ENCODE peak calls at places on chromosomes 4 and X, in five cellular contexts. D is suprapubic skin, T is brain microvascular endothelial cell, E is epithelial cell of esophagus, O is lung. Q is an unnamed sample.

GRCh38 chr4:162461952-162462351 is 298.2 kb upstream of the FSTL5 start:
- DNase-seq in D (no peak), T (no peak), E (peak; percentile 22), O (no peak), Q (no peak)

GRCh38 chr4:2931765-2932560 is 31.2 kb downstream of the NOP14 start:
- DNase-seq in D (peak; percentile 74), T (no peak), E (no peak), O (peak; percentile 67), Q (no peak)

GRCh38 chr4:67048530-67048929 is 496.8 kb downstream of the CENPC start:
- DNase-seq in D (no peak), T (no peak), E (peak; percentile 9), O (no peak), Q (no peak)

GRCh38 chr4:4855293-4856070 is 4.0 kb upstream of the MSX1 start:
- DNase-seq in D (no peak), T (no peak), E (no peak), O (no peak), Q (no peak)

GRCh38 chr4:61740950-61741638 is 541.0 kb downstream of the ADGRL3 start:
- DNase-seq in D (no peak), T (no peak), E (no peak), O (no peak), Q (no peak)

GRCh38 chr4:40909363-40909876 is 159.7 kb downstream of the NSUN7 start:
- DNase-seq in D (no peak), T (peak; percentile 72), E (peak; percentile 91), O (no peak), Q (peak; percentile 38)

GRCh38 chr4:19492611-19493010 is 759.1 kb upstream of the SLIT2 start:
- DNase-seq in D (no peak), T (no peak), E (peak; percentile 4), O (no peak), Q (no peak)

GRCh38 chrX:141220342-141221008 is 21.8 kb downstream of the SPANXC start:
- DNase-seq in D (no peak), T (peak; percentile 24), E (peak; percentile 66), O (no peak), Q (peak; percentile 14)

GRCh38 chr4:37023504-37023903 is 221.0 kb upstream of the NWD2 start:
- DNase-seq in D (no peak), T (no peak), E (no peak), O (no peak), Q (no peak)

GRCh38 chrX:9851890-9852289 is 65.7 kb downstream of the SHROOM2 start:
- DNase-seq in D (no peak), T (no peak), E (no peak), O (no peak), Q (no peak)

GRCh38 chr4:152937535-152938236 is 1.6 kb downstream of the FHDC1 start:
- DNase-seq in D (no peak), T (no peak), E (peak; percentile 63), O (no peak), Q (no peak)

GRCh38 chr4:107825072-107825789 is 499 bp downstream of the SGMS2 start:
- DNase-seq in D (peak; percentile 79), T (peak; percentile 29), E (peak; percentile 74), O (peak; percentile 69), Q (no peak)

GRCh38 chr4:6932475-6932874 is 22.8 kb downstream of the TBC1D14 start:
- DNase-seq in D (no peak), T (no peak), E (no peak), O (no peak), Q (no peak)

GRCh38 chr4:69984030-69984443 is 11.7 kb upstream of the STATH start:
- DNase-seq in D (no peak), T (peak; percentile 30), E (peak; percentile 91), O (no peak), Q (no peak)

GRCh38 chr4:107600456-107600855 is 119.6 kb downstream of the PAPSS1 start:
- DNase-seq in D (no peak), T (no peak), E (no peak), O (no peak), Q (peak; percentile 24)

GRCh38 chr4:73661646-73662119 is 41.4 kb upstream of the RASSF6 start:
- DNase-seq in D (no peak), T (peak; percentile 99), E (peak; percentile 88), O (no peak), Q (peak; percentile 96)

GRCh38 chr4:8268211-8268610 is 1.3 kb upstream of the HTRA3 start:
- DNase-seq in D (no peak), T (no peak), E (no peak), O (no peak), Q (no peak)

GRCh38 chr4:59848457-59848856 is 1351.7 kb upstream of the ADGRL3 start:
- DNase-seq in D (no peak), T (no peak), E (no peak), O (no peak), Q (no peak)

GRCh38 chr4:86978709-86979108 is 43.9 kb downstream of the AFF1 start:
- DNase-seq in D (no peak), T (no peak), E (no peak), O (no peak), Q (no peak)

GRCh38 chrX:87664381-87664780 is 146.8 kb downstream of the KLHL4 start:
- DNase-seq in D (no peak), T (no peak), E (peak; percentile 41), O (no peak), Q (no peak)

GRCh38 chr4:768995-769394 is 56.9 kb downstream of the CPLX1 start:
- DNase-seq in D (no peak), T (no peak), E (no peak), O (no peak), Q (no peak)

GRCh38 chrX:120840826-120841225 is 34.8 kb downstream of the CT47B1 start:
- DNase-seq in D (no peak), T (peak; percentile 65), E (peak; percentile 31), O (no peak), Q (peak; percentile 54)

GRCh38 chr4:6924361-6924779 is 14.7 kb downstream of the TBC1D14 start:
- DNase-seq in D (no peak), T (no peak), E (no peak), O (no peak), Q (no peak)

GRCh38 chr4:135508006-135508714 is 1306.6 kb upstream of the PABPC4L start:
- DNase-seq in D (no peak), T (peak; percentile 91), E (peak; percentile 94), O (no peak), Q (peak; percentile 2)

GRCh38 chrX:53022381-53022780 is 26.2 kb upstream of the GPR173 start:
- DNase-seq in D (no peak), T (no peak), E (no peak), O (no peak), Q (no peak)

GRCh38 chrX:123311486-123311885 is 127.4 kb downstream of the GRIA3 start:
- DNase-seq in D (no peak), T (no peak), E (no peak), O (no peak), Q (no peak)

GRCh38 chrX:43557792-43558191 is 98.3 kb upstream of the MAOA start:
- DNase-seq in D (no peak), T (peak; percentile 49), E (peak; percentile 63), O (peak; percentile 53), Q (no peak)
- TF ChIP-seq CTCF in D (peak; percentile 22), T (peak; percentile 75), E (peak; percentile 67), O (peak; percentile 42), Q (peak; percentile 33)

DNA sequence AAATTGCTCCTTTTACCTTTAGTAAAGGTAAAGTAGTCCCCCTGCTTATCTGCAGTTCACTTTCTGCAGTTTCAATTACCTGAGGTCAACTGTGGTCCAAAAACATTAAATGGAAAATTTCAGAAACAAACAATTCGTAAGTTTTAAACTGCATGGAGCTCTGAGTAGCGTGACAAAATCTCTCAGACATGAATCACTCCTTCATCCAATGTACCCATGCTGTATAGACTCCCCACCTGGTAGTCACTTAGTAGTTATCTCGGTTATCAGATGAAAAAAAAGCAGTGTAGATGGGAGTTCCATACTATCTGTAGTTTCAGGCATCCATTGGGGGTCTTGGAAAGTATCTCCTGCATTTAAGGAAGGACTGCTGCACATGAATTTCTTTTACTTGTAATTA is 7.7 kb downstream of the UNC5C start:
- DNase-seq in D (no peak), T (no peak), E (no peak), O (no peak), Q (no peak)
- H3K4me3 ChIP-seq in D (no peak overlapping the region), T (no peak overlapping the region), E (no peak overlapping the region), O (no peak overlapping the region), Q (no peak overlapping the region)

GRCh38 chrX:16567681-16568080 is 82.3 kb upstream of the S100G start:
- DNase-seq in D (no peak), T (no peak), E (no peak), O (no peak), Q (no peak)

DNA sequence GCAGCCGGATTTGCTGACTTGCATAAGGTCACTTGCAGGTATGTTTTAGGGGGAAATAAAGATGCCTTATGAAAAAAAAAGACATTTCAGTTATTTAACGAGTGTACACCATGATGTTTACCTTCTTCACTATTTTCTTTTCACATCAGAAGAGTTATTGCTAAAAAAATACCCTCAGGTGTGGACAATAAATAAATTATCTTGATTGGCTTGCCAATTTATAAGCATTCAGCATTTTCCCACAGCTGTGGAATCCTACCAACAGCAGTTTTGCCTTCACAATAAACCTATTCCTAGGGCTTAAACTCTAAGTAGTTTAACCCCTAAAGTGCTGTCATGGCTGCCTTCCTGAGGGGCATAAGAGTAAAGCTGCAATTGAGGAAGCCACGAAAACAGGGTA is 83.4 kb upstream of the S100G start:
- DNase-seq in D (no peak), T (no peak), E (no peak), O (no peak), Q (no peak)
- TF ChIP-seq CTCF in D (no peak), T (no peak), E (no peak), O (no peak), Q (no peak)

DNA sequence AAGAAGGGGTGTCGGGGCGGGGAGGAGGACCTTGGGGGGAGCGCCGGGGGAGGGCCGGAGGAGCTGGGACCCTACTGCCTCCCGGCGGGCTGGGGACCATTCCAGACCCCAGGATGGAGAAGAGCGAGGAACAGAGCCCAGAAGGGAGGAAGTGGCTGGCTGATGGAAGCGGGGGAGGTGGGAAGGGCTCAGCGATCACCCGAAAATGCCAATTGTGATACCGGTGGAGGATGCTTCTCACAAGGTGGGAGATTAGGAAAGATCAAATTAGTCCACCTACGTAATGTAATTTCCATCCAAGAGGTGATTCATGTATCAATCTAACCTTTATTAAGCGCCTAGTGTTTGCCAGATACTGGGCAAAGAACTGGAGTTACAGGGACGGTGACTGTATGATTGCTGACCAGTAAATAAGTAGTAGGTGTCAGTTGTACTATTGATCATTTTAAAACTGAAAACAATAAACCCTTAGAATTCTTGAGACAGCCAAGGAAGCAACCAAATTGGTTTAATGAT is 456 bp upstream of the RAI2 start:
- DNase-seq in D (no peak), T (no peak), E (no peak), O (no peak), Q (no peak)
- H3K4me3 ChIP-seq in D (peak overlapping the region; percentile 49), T (no peak overlapping the region), E (no peak overlapping the region), O (peak overlapping the region; percentile 13), Q (no peak overlapping the region)

Q was measured in AG04449.